ENCODE peak calls at places on chromosomes 1 and 21, in seven cellular contexts. F is choroid plexus epithelial cell; R is CD8-positive, alpha-beta T cell; Z is AG10803; P is gastrocnemius medialis; T is cardiac muscle cell; D is adrenal gland. L is an unnamed sample.

GRCh38 chr1:29789221-29789909 is 553.0 kb downstream of the PTPRU start:
- DNase-seq in F (no peak), P (no peak), D (no peak), T (no peak), R (no peak), Z (no peak), L (peak; percentile 16)

GRCh38 chr1:164704954-164705353 is 146.0 kb downstream of the PBX1 start:
- DNase-seq in P (no peak), R (no peak), Z (no peak), T (peak; percentile 35), F (no peak), D (no peak), L (no peak)

GRCh38 chr1:201850053-201850397 is 21.1 kb downstream of the IPO9 start:
- DNase-seq in T (peak; percentile 92), R (no peak), D (peak; percentile 39), P (no peak), Z (peak; percentile 94), F (peak; percentile 79), L (peak; percentile 51)

GRCh38 chr1:14713077-14713476 is 114.6 kb downstream of the KAZN start:
- DNase-seq in R (no peak), Z (no peak), F (no peak), T (no peak), P (no peak), D (no peak), L (peak; percentile 88)

GRCh38 chr1:167132306-167133010 is 38.6 kb downstream of the STYXL2 start:
- DNase-seq in Z (no peak), D (no peak), T (no peak), P (no peak), F (no peak), R (no peak), L (no peak)

GRCh38 chr1:235417101-235417697 is 50.0 kb downstream of the TBCE start:
- DNase-seq in R (peak; percentile 41), F (peak; percentile 89), D (peak; percentile 66), Z (peak; percentile 84), P (peak; percentile 33), T (peak; percentile 87), L (peak; percentile 88)

GRCh38 chr1:93810316-93810715 is 68.7 kb downstream of the DNTTIP2 start:
- DNase-seq in R (no peak), P (no peak), F (no peak), Z (peak; percentile 89), D (no peak), T (no peak), L (no peak)

GRCh38 chr1:217019475-217019874 is 296.2 kb upstream of the ESRRG start:
- DNase-seq in T (no peak), R (no peak), P (no peak), F (no peak), D (no peak), Z (no peak), L (no peak)

GRCh38 chr1:194802572-194802971 is 1616.2 kb upstream of the B3GALT2 start:
- DNase-seq in D (no peak), Z (no peak), P (no peak), R (no peak), T (no peak), F (no peak), L (no peak)

GRCh38 chr21:45427331-45428271 is 22.6 kb downstream of the COL18A1 start:
- DNase-seq in R (no peak), P (peak; percentile 51), F (peak; percentile 98), Z (peak; percentile 85), D (peak; percentile 98), T (peak; percentile 92), L (peak; percentile 94)

GRCh38 chr1:67816096-67816493 is 17.2 kb downstream of the GNG12 start:
- DNase-seq in F (no peak), P (no peak), T (no peak), Z (no peak), R (no peak), D (no peak), L (no peak)

GRCh38 chr1:184143449-184143848 is 91.9 kb downstream of the TSEN15 start:
- DNase-seq in R (no peak), D (no peak), Z (peak; percentile 79), F (peak; percentile 52), P (no peak), T (peak; percentile 43), L (no peak)
- TF ChIP-seq CTCF in R (no peak), D (no peak), Z (peak; percentile 43), F (peak; percentile 20), P (no peak), T (no peak), L (no peak)

GRCh38 chr1:15732686-15733081 is 3.4 kb upstream of the SLC25A34 start:
- DNase-seq in P (peak; percentile 10), D (no peak), R (no peak), T (no peak), F (no peak), Z (no peak), L (no peak)

GRCh38 chr1:15730423-15730822 is 5.6 kb upstream of the SLC25A34 start:
- DNase-seq in Z (no peak), T (no peak), D (no peak), P (peak; percentile 11), R (peak; percentile 6), F (no peak), L (no peak)

GRCh38 chr1:15730936-15731335 is 5.1 kb upstream of the SLC25A34 start:
- DNase-seq in T (no peak), D (no peak), F (no peak), R (no peak), P (peak; percentile 11), Z (no peak), L (no peak)

GRCh38 chr1:15733218-15733725 is 2.8 kb upstream of the SLC25A34 start:
- DNase-seq in R (peak; percentile 17), D (no peak), F (no peak), P (peak; percentile 14), T (no peak), Z (no peak), L (no peak)

DNA sequence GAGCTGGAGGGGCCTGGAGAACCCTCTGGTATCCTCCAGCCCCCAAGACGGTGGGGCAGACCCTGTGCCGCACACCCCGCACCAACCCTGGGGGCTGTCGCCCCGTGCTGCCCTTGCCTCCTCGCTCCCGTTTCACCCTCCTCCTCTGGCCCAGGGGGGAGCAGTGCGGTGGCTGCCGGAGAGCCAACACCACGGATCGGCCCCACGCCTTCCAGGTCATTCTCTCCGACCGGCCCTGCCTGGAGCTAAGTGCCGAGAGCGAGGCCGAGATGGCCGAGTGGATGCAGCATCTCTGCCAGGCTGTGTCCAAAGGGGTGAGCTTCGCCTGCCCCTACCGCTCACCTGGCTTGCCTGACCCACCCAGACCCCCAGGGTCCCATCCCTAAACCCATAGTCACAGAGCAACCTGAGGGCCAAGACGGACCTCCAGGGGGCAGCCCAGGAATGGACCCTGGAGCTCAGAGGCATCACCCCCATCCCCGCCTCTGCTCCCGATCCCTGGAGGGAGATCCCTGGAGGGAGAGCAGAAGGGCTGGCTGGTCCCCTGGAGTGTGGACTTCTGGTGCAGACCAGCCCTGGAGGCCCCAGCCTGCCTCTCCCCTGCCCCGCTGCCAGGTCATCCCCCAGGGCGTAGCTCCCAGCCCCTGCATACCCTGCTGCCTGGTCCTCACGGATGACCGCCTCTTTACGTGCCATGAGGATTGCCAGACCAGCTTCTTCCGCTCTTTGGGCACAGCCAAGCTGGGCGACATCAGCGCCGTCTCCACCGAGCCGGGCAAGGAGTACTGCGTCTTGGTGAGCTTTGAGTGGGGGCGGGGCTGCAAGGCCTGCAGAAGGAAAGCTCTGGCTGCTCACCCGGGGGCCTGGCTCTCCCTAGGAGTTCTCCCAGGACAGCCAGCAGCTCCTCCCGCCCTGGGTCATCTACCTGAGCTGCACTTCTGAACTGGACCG is 4.0 kb upstream of the SLC25A34 start:
- DNase-seq in R (peak; percentile 17), D (no peak), P (peak; percentile 10), T (no peak), Z (no peak), F (no peak), L (no peak)
- TF ChIP-seq CTCF in R (no peak), D (no peak), P (no peak), T (no peak), Z (no peak), F (no peak), L (no peak)

DNA sequence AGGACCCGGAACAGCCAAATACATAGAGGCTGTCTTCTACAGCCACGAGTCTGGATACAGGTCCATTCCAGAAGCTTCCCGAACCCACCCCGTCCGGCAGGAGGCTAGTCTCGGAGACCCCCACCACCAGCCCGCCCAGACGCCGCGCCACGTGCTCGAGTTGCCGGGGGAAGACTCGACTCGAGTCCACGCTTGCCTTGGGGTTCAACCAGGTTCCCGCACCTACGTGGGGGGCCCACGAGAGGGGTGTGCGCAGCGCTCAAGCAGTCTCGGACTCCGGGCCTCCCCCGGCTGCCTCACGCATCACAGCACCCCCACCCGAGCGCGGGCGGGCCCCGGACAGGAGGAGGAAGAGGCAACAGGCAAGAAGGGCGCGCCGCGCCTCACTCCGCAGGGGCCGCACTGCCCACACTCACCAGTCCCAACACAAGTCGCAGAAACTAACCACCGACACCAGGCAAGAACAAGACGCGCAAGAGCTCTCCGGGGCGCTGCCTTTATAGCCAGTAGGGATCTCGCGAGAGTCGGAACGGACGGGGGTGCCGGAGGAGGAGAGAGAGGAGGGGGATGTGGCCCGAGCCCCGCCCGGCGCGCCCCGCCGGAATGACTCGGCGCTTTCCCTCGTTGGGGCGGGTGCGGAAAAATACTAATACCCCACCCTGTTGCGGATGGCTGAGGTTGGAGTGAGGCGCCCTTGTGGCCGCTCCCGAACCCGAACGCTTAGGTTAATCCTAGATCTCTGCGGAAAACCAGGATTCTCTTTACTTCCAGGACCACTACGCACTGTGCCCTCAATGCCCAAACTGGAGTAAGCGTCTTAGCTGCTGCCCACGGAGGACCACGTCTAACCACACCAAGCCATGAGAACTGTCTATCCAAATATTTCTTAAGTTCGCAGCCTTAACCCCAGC is at the start of gene PRDX1:
- DNase-seq in F (peak; percentile 97), R (peak; percentile 92), T (peak; percentile 96), Z (peak; percentile 95), D (peak; percentile 97), P (peak; percentile 95), L (peak; percentile 96)
- TF ChIP-seq CTCF in F (peak; percentile 17), R (no peak), T (peak; percentile 13), Z (peak; percentile 8), D (peak; percentile 14), P (peak; percentile 21), L (no peak)

DNA sequence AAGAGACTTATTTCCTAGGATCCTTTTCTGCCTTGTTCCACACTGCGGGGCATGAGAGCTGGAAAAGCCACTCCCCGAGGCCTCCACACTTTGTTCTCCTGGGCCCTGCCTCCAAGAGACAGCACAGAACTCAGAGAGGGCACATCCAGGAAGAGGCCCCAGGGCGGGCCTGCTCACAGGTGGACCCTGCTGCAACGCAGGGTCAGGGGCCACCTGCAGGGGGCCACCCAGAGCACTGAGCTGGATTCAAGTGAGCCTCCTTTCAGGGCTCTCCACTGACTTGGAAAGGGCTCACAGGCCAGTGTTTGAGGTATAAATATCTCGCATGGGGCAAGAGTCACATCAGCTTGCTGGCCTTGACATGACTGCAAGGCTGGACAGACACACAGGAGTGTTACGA is 4.8 kb downstream of the RGS16 start:
- DNase-seq in T (no peak), R (no peak), Z (no peak), P (no peak), D (no peak), F (no peak), L (no peak)
- TF ChIP-seq CTCF in T (peak; percentile 45), R (peak; percentile 38), Z (peak; percentile 26), P (no peak), D (no peak), F (peak; percentile 44), L (peak; percentile 67)

GRCh38 chr1:2875677-2876531 is 74.4 kb upstream of the TTC34 start:
- DNase-seq in Z (no peak), T (no peak), R (no peak), F (peak; percentile 16), D (no peak), P (no peak), L (no peak)
- TF ChIP-seq CTCF in Z (no peak), T (no peak), R (no peak), F (peak; percentile 43), D (no peak), P (no peak), L (no peak)